ENCODE peak calls at places on chromosomes 13 and 19, in seven cellular contexts. I is GM23248, J is ascending aorta, Y is upper lobe of left lung, R is heart left ventricle, A is cardiac muscle cell, T is ovary. X is an unnamed sample.
A peak's percentile ranks its signal among the peaks of the same experiment; 100 is the strongest.

GRCh38 chr19:6765738-6766356 is 1.4 kb downstream of the SH2D3A start:
- DNase-seq in I (no peak), J (no peak), Y (peak; percentile 92), R (no peak), A (no peak), T (no peak), X (no peak)

GRCh38 chr19:926595-927043 is 784 bp downstream of the ARID3A start:
- DNase-seq in I (peak; percentile 73), J (peak; percentile 72), Y (peak; percentile 92), R (peak; percentile 80), A (peak; percentile 65), T (peak; percentile 70), X (no peak)

GRCh38 chr13:87393358-87393757 is 277.8 kb upstream of the SLITRK5 start:
- DNase-seq in I (no peak), J (no peak), Y (no peak), R (no peak), A (no peak), T (no peak), X (no peak)

GRCh38 chr19:47419037-47419783 is at the start of gene MEIS3:
- DNase-seq in I (peak; percentile 42), J (no peak), Y (peak; percentile 85), R (no peak), A (no peak), T (peak; percentile 44), X (no peak)

GRCh38 chr13:19810996-19811881 is 28.5 kb upstream of the PSPC1 start:
- DNase-seq in I (no peak), J (no peak), Y (no peak), R (no peak), A (peak; percentile 12), T (no peak), X (no peak)

GRCh38 chr19:55451522-55452380 is 8.7 kb upstream of the SHISA7 start:
- DNase-seq in I (peak; percentile 37), J (no peak), Y (peak; percentile 85), R (no peak), A (no peak), T (peak; percentile 47), X (no peak)

GRCh38 chr19:47769534-47769933 is 9.0 kb upstream of the SELENOW start:
- DNase-seq in I (no peak), J (no peak), Y (no peak), R (no peak), A (no peak), T (no peak), X (no peak)

GRCh38 chr19:871446-872265 is 12.2 kb downstream of the CFD start:
- DNase-seq in I (no peak), J (no peak), Y (no peak), R (no peak), A (peak; percentile 56), T (no peak), X (no peak)

GRCh38 chr13:106569233-106570095 is 1.5 kb upstream of the ARGLU1 start:
- DNase-seq in I (no peak), J (no peak), Y (no peak), R (no peak), A (no peak), T (no peak), X (no peak)

GRCh38 chr13:99028890-99029289 is 51.0 kb upstream of the DOCK9 start:
- DNase-seq in I (no peak), J (no peak), Y (no peak), R (no peak), A (no peak), T (no peak), X (no peak)

GRCh38 chr19:5591476-5591875 is 23.7 kb upstream of the TINCR start:
- DNase-seq in I (no peak), J (no peak), Y (no peak), R (no peak), A (no peak), T (no peak), X (no peak)

GRCh38 chr19:10270180-10270615 is 722 bp upstream of the ICAM1 start:
- DNase-seq in I (peak; percentile 74), J (peak; percentile 87), Y (peak; percentile 92), R (peak; percentile 91), A (peak; percentile 68), T (peak; percentile 58), X (peak; percentile 49)

GRCh38 chr19:56245062-56245740 is 27.3 kb upstream of the EDDM13 start:
- DNase-seq in I (peak; percentile 69), J (no peak), Y (no peak), R (no peak), A (no peak), T (no peak), X (no peak)

GRCh38 chr13:52925221-52925620 is 76.8 kb upstream of the PCDH8 start:
- DNase-seq in I (no peak), J (no peak), Y (no peak), R (no peak), A (no peak), T (no peak), X (peak; percentile 30)

GRCh38 chr19:19615086-19615485 is 3.4 kb downstream of the PBX4 start:
- DNase-seq in I (peak; percentile 72), J (no peak), Y (no peak), R (no peak), A (no peak), T (no peak), X (no peak)

GRCh38 chr19:10009714-10010224 is 535 bp downstream of the COL5A3 start:
- DNase-seq in I (no peak), J (no peak), Y (no peak), R (no peak), A (no peak), T (no peak), X (no peak)

GRCh38 chr13:27920677-27921420 is 1.0 kb downstream of the PDX1 start:
- DNase-seq in I (peak; percentile 46), J (no peak), Y (peak; percentile 80), R (no peak), A (peak; percentile 25), T (no peak), X (no peak)

GRCh38 chr19:38684078-38684861 is 36.8 kb downstream of the ACTN4 start:
- DNase-seq in I (peak; percentile 97), J (peak; percentile 93), Y (no peak), R (no peak), A (peak; percentile 94), T (peak; percentile 69), X (peak; percentile 56)

GRCh38 chr19:54209748-54210494 is 9.3 kb downstream of the RPS9 start:
- DNase-seq in I (peak; percentile 96), J (peak; percentile 91), Y (no peak), R (peak; percentile 85), A (peak; percentile 99), T (peak; percentile 97), X (peak; percentile 84)

GRCh38 chr19:31955884-31956283 is 389.5 kb upstream of the ZNF507 start:
- DNase-seq in I (no peak), J (no peak), Y (no peak), R (no peak), A (no peak), T (no peak), X (no peak)
- H3K4me1 ChIP-seq in I (no peaks in the 10 kb centered on the region), J (no peaks in the 10 kb centered on the region), Y (no peaks in the 10 kb centered on the region), R (no peaks in the 10 kb centered on the region), A (no peaks in the 10 kb centered on the region), T (peaks cover 8% of the 10 kb centered on the region), X (no peaks in the 10 kb centered on the region)

GRCh38 chr19:35136231-35136630 is 1.4 kb upstream of the LGI4 start:
- DNase-seq in I (no peak), J (no peak), Y (no peak), R (no peak), A (no peak), T (no peak), X (no peak)
- H3K4me1 ChIP-seq in I (peaks cover 13% of the 10 kb centered on the region), J (peaks cover 24% of the 10 kb centered on the region), Y (peaks cover 12% of the 10 kb centered on the region), R (no peaks in the 10 kb centered on the region), A (peaks cover 49% of the 10 kb centered on the region), T (peaks cover 12% of the 10 kb centered on the region), X (peaks cover 34% of the 10 kb centered on the region)

DNA sequence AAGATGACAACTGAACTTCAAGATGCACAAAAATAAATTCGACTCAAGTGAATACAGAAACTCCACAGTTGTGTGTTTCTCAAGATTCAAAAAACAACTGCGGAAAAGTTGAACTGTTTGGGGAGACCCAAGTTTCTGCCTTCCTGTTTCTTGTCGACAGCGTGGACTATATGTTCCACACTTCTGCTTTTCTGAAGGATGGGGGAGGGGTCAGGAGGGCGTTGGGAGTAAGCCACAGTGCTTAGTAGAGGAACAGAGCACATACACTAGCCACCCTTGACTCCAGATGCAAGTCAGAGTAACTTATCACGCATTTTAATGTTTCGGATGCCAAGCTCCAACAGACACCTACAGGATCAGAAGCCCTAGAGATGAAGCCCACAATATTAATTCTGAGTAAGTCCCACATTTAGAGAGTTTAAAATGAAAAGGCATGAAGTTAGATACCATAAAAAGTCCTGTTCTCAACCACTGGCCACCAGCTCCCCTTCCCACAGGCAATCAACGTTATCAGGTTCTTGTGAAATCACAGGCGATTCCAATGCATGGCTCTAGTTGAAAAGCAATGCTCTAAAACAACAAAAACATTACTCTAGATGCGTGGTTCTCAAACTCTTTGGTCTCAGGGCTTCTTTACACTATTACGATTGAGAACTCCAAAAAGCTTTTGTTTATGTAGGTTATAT is 4.2 kb downstream of the TUBGCP3 start:
- DNase-seq in I (no peak), J (no peak), Y (no peak), R (no peak), A (no peak), T (no peak), X (peak; percentile 28)
- H3K4me1 ChIP-seq in I (peaks cover 7% of the 10 kb centered on the region), J (peaks cover 12% of the 10 kb centered on the region), Y (peaks cover 15% of the 10 kb centered on the region), R (no peaks in the 10 kb centered on the region), A (peaks cover 4% of the 10 kb centered on the region), T (peaks cover 12% of the 10 kb centered on the region), X (peaks cover 8% of the 10 kb centered on the region)

GRCh38 chr13:108923386-108924061 is 294.1 kb downstream of the MYO16 start:
- DNase-seq in I (no peak), J (no peak), Y (peak; percentile 48), R (no peak), A (no peak), T (no peak), X (no peak)

GRCh38 chr13:108922108-108922507 is 292.7 kb downstream of the MYO16 start:
- DNase-seq in I (no peak), J (no peak), Y (no peak), R (no peak), A (no peak), T (no peak), X (no peak)

GRCh38 chr13:108926848-108927247 is 297.4 kb downstream of the MYO16 start:
- DNase-seq in I (no peak), J (no peak), Y (no peak), R (no peak), A (no peak), T (no peak), X (no peak)

GRCh38 chr13:108925070-108925469 is 295.7 kb downstream of the MYO16 start:
- DNase-seq in I (no peak), J (no peak), Y (no peak), R (no peak), A (no peak), T (no peak), X (no peak)

DNA sequence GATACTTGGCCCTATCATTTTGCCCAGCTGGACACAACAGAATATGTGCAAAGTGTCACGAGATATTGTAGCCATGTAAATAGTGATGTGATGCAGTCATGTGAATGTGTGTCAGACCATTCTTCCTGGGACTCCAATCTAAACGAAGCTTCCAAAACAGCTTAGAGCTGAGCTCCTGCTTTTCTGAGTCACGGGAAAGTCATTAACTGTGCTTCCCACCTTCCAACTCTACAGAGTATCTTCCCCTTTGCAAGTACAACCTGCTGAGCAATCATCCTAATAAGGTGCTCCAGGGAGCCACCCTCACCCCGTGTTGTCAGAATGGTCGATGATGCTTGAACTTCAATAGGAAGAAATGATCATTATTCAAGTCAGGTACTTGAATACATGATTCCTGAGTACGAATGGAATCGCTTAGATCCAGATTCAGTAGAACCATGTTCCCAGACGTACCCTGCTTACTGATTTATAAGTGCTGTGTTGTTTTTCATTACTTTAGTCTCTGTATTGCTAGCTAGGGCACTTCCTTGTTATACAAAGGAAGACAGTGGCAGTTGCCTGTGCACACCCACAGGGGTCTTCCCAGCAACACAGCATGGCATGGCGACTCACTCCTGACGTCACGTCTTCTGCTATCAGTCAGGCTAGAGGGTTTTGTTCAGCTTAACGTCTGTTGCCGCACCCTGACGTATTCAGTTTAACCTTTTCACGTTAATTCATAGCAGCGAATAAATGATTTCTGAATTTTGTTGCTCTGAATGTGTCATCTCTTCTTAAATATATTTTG is 294.9 kb downstream of the MYO16 start:
- DNase-seq in I (peak; percentile 32), J (no peak), Y (no peak), R (no peak), A (no peak), T (no peak), X (no peak)
- H3K4me1 ChIP-seq in I (no peaks in the 10 kb centered on the region), J (peaks cover 1% of the 10 kb centered on the region), Y (peaks cover under 1% of the 10 kb centered on the region), R (no peaks in the 10 kb centered on the region), A (no peaks in the 10 kb centered on the region), T (peaks cover 2% of the 10 kb centered on the region), X (no peaks in the 10 kb centered on the region)

X was measured in gastrocnemius medialis.